ENCODE peak calls at places on chromosomes 2 and 18, in eight cellular contexts. T is cardiac muscle cell, A is pancreas, X is heart left ventricle, U is PC-3, O is transverse colon, V is GM23248, D is K562. F is an unnamed sample.

GRCh38 chr18:12362473-12363174 is 14.4 kb downstream of the AFG3L2 start:
- DNase-seq in U (no peak), X (no peak), V (no peak), T (peak), D (no peak), O (no peak), A (no peak), F (no peak)

GRCh38 chr2:212227755-212228154 is 310.8 kb downstream of the ERBB4 start:
- DNase-seq in V (peak), A (no peak), O (no peak), T (no peak), U (peak), X (no peak), D (no peak), F (peak)

GRCh38 chr2:151171186-151171585 is 90.5 kb downstream of the RBM43 start:
- DNase-seq in A (no peak), X (no peak), V (no peak), D (no peak), U (no peak), O (no peak), T (no peak), F (no peak)

GRCh38 chr2:238321467-238321866 is 1.1 kb downstream of the TRAF3IP1 start:
- DNase-seq in X (no peak), D (no peak), O (no peak), U (no peak), T (no peak), A (no peak), V (no peak), F (no peak)

GRCh38 chr2:236600892-236601291 is 31.3 kb downstream of the ACKR3 start:
- DNase-seq in X (peak), A (no peak), D (no peak), O (no peak), V (no peak), T (no peak), U (peak), F (no peak)

GRCh38 chr2:136019304-136019703 is 33.9 kb upstream of the DARS1 start:
- DNase-seq in V (no peak), O (no peak), A (no peak), T (no peak), D (no peak), U (no peak), X (no peak), F (no peak)

GRCh38 chr2:190404487-190404886 is 3.7 kb upstream of the MFSD6 start:
- DNase-seq in D (peak), U (no peak), X (no peak), A (no peak), T (no peak), V (peak), O (no peak), F (peak)

GRCh38 chr18:9547767-9548166 is 66.6 kb downstream of the PPP4R1 start:
- DNase-seq in A (no peak), X (no peak), D (no peak), O (no peak), T (no peak), V (no peak), U (no peak), F (no peak)

GRCh38 chr2:38374978-38375377 is 2.1 kb downstream of the ATL2 start:
- DNase-seq in A (no peak), X (no peak), D (no peak), U (peak), T (peak), V (no peak), O (no peak), F (peak)

GRCh38 chr2:208204166-208204565 is 14.3 kb upstream of the C2orf80 start:
- DNase-seq in O (no peak), U (no peak), V (no peak), D (no peak), T (no peak), A (no peak), X (no peak), F (no peak)

GRCh38 chr2:95018861-95019550 is 6.5 kb upstream of the MAL start:
- DNase-seq in D (no peak), O (no peak), V (no peak), T (no peak), A (no peak), U (peak), X (no peak), F (no peak)

GRCh38 chr2:24404582-24404981 is 44.2 kb upstream of the ITSN2 start:
- DNase-seq in X (no peak), U (peak), D (no peak), T (no peak), A (no peak), V (peak), O (no peak), F (no peak)

GRCh38 chr18:61845212-61845611 is 47.6 kb downstream of the RNF152 start:
- DNase-seq in V (no peak), T (no peak), A (no peak), X (no peak), D (no peak), O (no peak), U (no peak), F (no peak)

GRCh38 chr2:84487298-84487996 is 28.4 kb upstream of the SUCLG1 start:
- DNase-seq in O (no peak), X (no peak), A (no peak), V (peak), T (no peak), D (no peak), U (no peak), F (peak)

GRCh38 chr2:119308793-119309330 is 57.8 kb downstream of the C2orf76 start:
- DNase-seq in U (no peak), X (no peak), D (no peak), A (no peak), T (no peak), O (no peak), V (no peak), F (no peak)

GRCh38 chr2:220460257-220460985 is 833.0 kb downstream of the SLC4A3 start:
- DNase-seq in X (no peak), O (no peak), V (no peak), A (no peak), U (peak), T (no peak), D (no peak), F (no peak)

GRCh38 chr2:161102770-161103450 is 57.3 kb upstream of the TANK start:
- DNase-seq in T (no peak), O (no peak), U (peak), V (peak), A (no peak), D (no peak), X (no peak), F (no peak)

GRCh38 chr2:71603311-71603794 is 150.0 kb downstream of the DYSF start:
- DNase-seq in V (peak), U (no peak), O (peak), A (peak), X (peak), T (no peak), D (no peak), F (no peak)

GRCh38 chr2:231348173-231348572 is 47.3 kb upstream of the B3GNT7 start:
- DNase-seq in A (no peak), X (no peak), D (no peak), O (no peak), U (no peak), V (no peak), T (no peak), F (no peak)

GRCh38 chr2:232434563-232435374 is 21.2 kb upstream of the ALPI start:
- DNase-seq in O (no peak), U (no peak), V (no peak), T (no peak), D (no peak), X (peak), A (no peak), F (no peak)

GRCh38 chr18:54240629-54241107 is 16.2 kb upstream of the MBD2 start:
- DNase-seq in T (no peak), V (no peak), U (no peak), A (peak), O (no peak), X (peak), D (no peak), F (no peak)

GRCh38 chr18:46859855-46860254 is 57.5 kb downstream of the PIAS2 start:
- DNase-seq in D (no peak), O (no peak), X (no peak), U (no peak), T (no peak), V (no peak), A (no peak), F (no peak)

GRCh38 chr2:58890865-58891525 is 649.9 kb upstream of the FANCL start:
- DNase-seq in X (no peak), T (no peak), A (no peak), V (peak), D (no peak), O (no peak), U (no peak), F (no peak)

DNA sequence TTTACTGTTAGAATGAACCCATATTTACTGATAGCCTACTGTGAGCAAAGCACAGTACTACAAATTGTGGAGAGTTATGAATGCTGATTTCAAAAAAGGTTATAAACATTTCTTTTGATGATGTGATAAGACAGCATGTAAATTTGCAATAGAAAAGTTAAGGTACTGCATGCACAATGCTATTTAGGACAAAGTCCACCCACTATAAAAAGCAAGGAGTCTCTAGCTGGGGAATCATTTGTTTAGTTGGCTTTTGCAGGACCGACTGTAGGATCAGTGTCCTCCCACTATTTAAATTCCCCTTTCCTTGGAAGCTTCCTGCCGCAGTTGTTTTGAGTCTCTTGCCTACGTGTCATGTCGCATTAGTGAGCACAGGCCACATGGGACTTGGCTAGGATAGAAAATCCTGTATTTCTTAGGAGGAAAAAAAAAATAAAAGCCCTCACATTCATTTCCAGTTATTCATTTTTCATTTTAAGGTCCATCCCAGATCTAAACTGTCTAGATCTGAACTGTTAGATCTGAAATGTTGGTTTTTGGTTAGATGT is 13.1 kb downstream of the QPCT start:
- DNase-seq in V (peak), O (no peak), T (no peak), A (no peak), D (no peak), U (no peak), X (no peak), F (peak)
- H3K4me3 ChIP-seq in V (no peak), O (no peak), T (no peak), A (no peak), D (no peak), U (no peak), X (no peak), F (no peak)

DNA sequence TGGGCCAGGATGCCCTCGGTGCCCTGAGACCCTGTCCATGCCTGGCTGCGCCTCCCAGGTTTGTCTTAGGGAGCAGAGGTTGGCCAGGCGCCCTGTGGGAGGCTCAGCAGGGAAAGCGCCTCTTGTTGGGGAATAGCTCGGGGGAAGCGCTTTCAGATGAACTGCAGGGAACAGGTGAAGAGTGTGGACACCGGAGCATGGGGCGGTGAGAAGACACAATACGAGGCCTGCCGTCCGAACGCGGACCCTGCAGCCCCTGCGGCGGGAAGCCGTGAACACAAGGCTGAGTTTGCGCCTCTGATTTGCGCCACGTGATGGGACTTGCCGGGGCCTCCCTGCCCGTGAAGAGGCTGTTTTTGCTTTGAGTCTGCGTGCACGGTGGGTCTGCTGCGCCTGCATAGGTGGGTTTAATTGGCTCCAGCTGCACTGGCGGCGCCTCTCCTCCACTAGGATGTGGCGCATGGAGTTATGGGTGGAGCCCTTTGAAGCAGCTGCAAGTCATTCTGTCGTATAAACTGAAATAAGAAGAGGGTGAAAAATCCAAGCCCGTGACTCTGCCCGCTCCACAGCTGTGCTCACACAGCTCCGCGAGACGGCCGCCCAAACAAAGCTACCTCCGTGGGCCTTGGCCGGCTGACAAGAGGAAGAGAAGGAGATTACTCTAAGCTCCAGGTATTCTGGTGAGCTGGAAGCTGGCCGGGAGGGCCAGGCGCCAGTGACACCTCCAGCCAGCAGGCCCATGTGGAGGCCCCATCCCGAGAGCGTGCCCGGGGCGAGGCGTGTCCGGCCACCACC is 103.5 kb upstream of the CTDP1 start:
- DNase-seq in A (peak), T (no peak), O (peak), V (peak), X (peak), D (no peak), U (no peak), F (no peak)
- H3K27ac ChIP-seq in A (peak), T (no peak), O (peak), V (no peak), X (no peak), D (no peak), U (no peak), F (no peak)

GRCh38 chr2:74390601-74391000 is 10.5 kb upstream of the DCTN1 start:
- DNase-seq in O (no peak), V (no peak), U (no peak), X (no peak), A (no peak), D (no peak), T (no peak), F (no peak)
- H3K4me3 ChIP-seq in O (peak), V (peak), U (peak), X (no peak), A (peak), D (peak), T (peak), F (no peak)

GRCh38 chr2:20585710-20586378 is 65.1 kb downstream of the HS1BP3 start:
- DNase-seq in A (peak), O (no peak), D (no peak), T (no peak), V (no peak), U (no peak), X (peak), F (no peak)

GRCh38 chr2:20584045-20584636 is 66.8 kb downstream of the HS1BP3 start:
- DNase-seq in A (peak), O (no peak), U (peak), T (no peak), V (peak), D (no peak), X (peak), F (no peak)

GRCh38 chr2:20585351-20585709 is 65.6 kb downstream of the HS1BP3 start:
- DNase-seq in D (no peak), U (no peak), A (no peak), V (no peak), X (no peak), O (no peak), T (no peak), F (no peak)

GRCh38 chr2:20583425-20583881 is 67.4 kb downstream of the HS1BP3 start:
- DNase-seq in V (no peak), U (no peak), D (no peak), T (no peak), X (peak), O (no peak), A (peak), F (no peak)

GRCh38 chr2:20584637-20585321 is 66.1 kb downstream of the HS1BP3 start:
- DNase-seq in D (no peak), O (peak), V (peak), U (peak), X (peak), A (peak), T (peak), F (peak)
- H3K27ac ChIP-seq in D (no peak), O (peak), V (peak), U (peak), X (no peak), A (peak), T (peak), F (peak)

DNA sequence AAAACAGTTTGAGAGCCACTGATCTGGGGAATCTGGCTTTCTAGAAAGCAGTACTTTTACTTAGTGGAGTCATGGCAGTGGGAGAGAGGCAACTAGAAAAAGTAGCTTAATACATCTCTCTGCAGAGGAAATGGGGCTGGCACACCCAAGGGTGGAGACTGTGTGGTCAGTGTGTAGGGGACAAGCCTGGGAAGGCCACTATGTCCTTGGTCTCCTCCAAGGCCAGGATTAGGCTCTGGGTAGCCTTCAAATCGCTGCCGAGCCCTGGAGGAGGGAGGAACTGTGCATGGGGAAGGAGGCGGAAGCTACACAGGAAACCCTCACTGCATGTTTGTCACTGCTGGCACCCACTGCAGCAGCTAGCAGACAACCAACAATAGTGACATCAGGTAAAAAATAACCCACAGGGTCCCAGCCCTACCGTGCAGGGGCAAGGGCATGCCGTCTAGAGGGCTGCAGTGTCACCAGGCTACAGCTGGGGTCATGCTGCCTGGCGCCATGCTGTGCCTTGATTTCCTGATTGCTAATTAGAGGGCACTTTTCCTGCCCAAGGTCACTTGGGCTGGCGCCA is 34.8 kb downstream of the LBH start:
- DNase-seq in V (peak), O (peak), X (no peak), T (no peak), A (no peak), U (no peak), D (no peak), F (peak)
- H3K4me3 ChIP-seq in V (peak), O (no peak), X (no peak), T (no peak), A (no peak), U (no peak), D (no peak), F (no peak)